ENCODE peak calls at places on chromosomes 11 and 22, in six cellular contexts. Q is germinal center, K is NB4, C is prostate gland, P is kidney epithelial cell, N is adipocyte. W is an unnamed sample.

GRCh38 chr11:75100314-75100713 is 3.6 kb upstream of the OR2AT4 start:
- DNase-seq in N (no peak), C (no peak), K (peak), P (peak), Q (no peak), W (no peak)

GRCh38 chr11:115720537-115721308 is 216.5 kb upstream of the CADM1 start:
- DNase-seq in K (no peak), N (no peak), C (no peak), Q (no peak), P (no peak), W (no peak)

GRCh38 chr11:6391548-6392134 is 1.4 kb downstream of the SMPD1 start:
- DNase-seq in K (no peak), Q (no peak), N (no peak), C (no peak), P (no peak), W (no peak)

GRCh38 chr22:36244522-36245391 is 5.4 kb upstream of the APOL2 start:
- DNase-seq in C (no peak), P (no peak), Q (no peak), N (peak), K (no peak), W (no peak)

GRCh38 chr11:82092904-82093303 is 640.8 kb downstream of the FAM181B start:
- DNase-seq in C (no peak), Q (no peak), P (no peak), N (no peak), K (no peak), W (no peak)

GRCh38 chr11:65912840-65913239 is 6.0 kb downstream of the C11orf68 start:
- DNase-seq in P (no peak), Q (no peak), C (no peak), N (peak), K (no peak), W (no peak)

GRCh38 chr11:1323779-1324178 is 14.3 kb upstream of the TOLLIP start:
- DNase-seq in K (peak), C (no peak), N (no peak), P (no peak), Q (no peak), W (no peak)

GRCh38 chr11:122931510-122931909 is 49.0 kb downstream of the JHY start:
- DNase-seq in K (no peak), N (no peak), Q (no peak), C (no peak), P (no peak), W (no peak)

GRCh38 chr11:44987506-44987905 is 36.8 kb upstream of the TP53I11 start:
- DNase-seq in Q (no peak), C (no peak), N (no peak), K (no peak), P (no peak), W (no peak)

W was measured in left colon.